ENCODE peak calls at places on chromosomes 11 and 22, in six cellular contexts. One of them, this sample, is unnamed.

GRCh38 chr22:47333625-47334024 is 571.2 kb downstream of the TBC1D22A start:
- DNase-seq in bronchial epithelial cell: peak
- DNase-seq in GM12865: no peak
- DNase-seq in HL-60: no peak
- DNase-seq in heart left ventricle: no peak
- DNase-seq in spleen: no peak
- DNase-seq in this sample: no peak

GRCh38 chr11:13008625-13009475 is at the start of gene RASSF10:
- DNase-seq in bronchial epithelial cell: peak
- DNase-seq in GM12865: no peak
- DNase-seq in HL-60: no peak
- DNase-seq in heart left ventricle: peak
- DNase-seq in spleen: no peak
- DNase-seq in this sample: no peak

GRCh38 chr22:42769574-42770447 is 49.1 kb upstream of the A4GALT start:
- DNase-seq in bronchial epithelial cell: peak
- DNase-seq in GM12865: peak
- DNase-seq in HL-60: peak
- DNase-seq in heart left ventricle: peak
- DNase-seq in spleen: peak
- DNase-seq in this sample: no peak

GRCh38 chr11:134576286-134576685 is 164.2 kb upstream of the B3GAT1 start:
- DNase-seq in bronchial epithelial cell: no peak
- DNase-seq in GM12865: no peak
- DNase-seq in HL-60: no peak
- DNase-seq in heart left ventricle: no peak
- DNase-seq in spleen: no peak
- DNase-seq in this sample: no peak

GRCh38 chr11:120344302-120345004 is 8.2 kb downstream of the ARHGEF12 start:
- DNase-seq in bronchial epithelial cell: peak
- DNase-seq in GM12865: peak
- DNase-seq in HL-60: peak
- DNase-seq in heart left ventricle: no peak
- DNase-seq in spleen: no peak
- DNase-seq in this sample: peak

GRCh38 chr11:66546368-66546965 is at the start of gene ACTN3:
- DNase-seq in bronchial epithelial cell: no peak
- DNase-seq in GM12865: peak
- DNase-seq in HL-60: no peak
- DNase-seq in heart left ventricle: peak
- DNase-seq in spleen: peak
- DNase-seq in this sample: no peak

GRCh38 chr11:1935156-1936071 is 11.7 kb upstream of the MRPL23 start:
- DNase-seq in bronchial epithelial cell: no peak
- DNase-seq in GM12865: no peak
- DNase-seq in HL-60: no peak
- DNase-seq in heart left ventricle: peak
- DNase-seq in spleen: peak
- DNase-seq in this sample: no peak

GRCh38 chr11:2796091-2796490 is 89.5 kb downstream of the CDKN1C start:
- DNase-seq in bronchial epithelial cell: no peak
- DNase-seq in GM12865: no peak
- DNase-seq in HL-60: no peak
- DNase-seq in heart left ventricle: no peak
- DNase-seq in spleen: peak
- DNase-seq in this sample: no peak

GRCh38 chr11:35558468-35558867 is 33.1 kb upstream of the PAMR1 start:
- DNase-seq in bronchial epithelial cell: peak
- DNase-seq in GM12865: no peak
- DNase-seq in HL-60: no peak
- DNase-seq in heart left ventricle: no peak
- DNase-seq in spleen: no peak
- DNase-seq in this sample: no peak

GRCh38 chr11:42657169-42657568 is 654.6 kb upstream of the API5 start:
- DNase-seq in bronchial epithelial cell: no peak
- DNase-seq in GM12865: no peak
- DNase-seq in HL-60: no peak
- DNase-seq in heart left ventricle: no peak
- DNase-seq in spleen: no peak
- DNase-seq in this sample: no peak

GRCh38 chr11:1631066-1631568 is 1.5 kb downstream of the KRTAP5-5 start:
- DNase-seq in bronchial epithelial cell: no peak
- DNase-seq in GM12865: no peak
- DNase-seq in HL-60: no peak
- DNase-seq in heart left ventricle: no peak
- DNase-seq in spleen: no peak
- DNase-seq in this sample: no peak

GRCh38 chr11:110715541-110715940 is 3.3 kb upstream of the ARHGAP20 start:
- DNase-seq in bronchial epithelial cell: peak
- DNase-seq in GM12865: no peak
- DNase-seq in HL-60: no peak
- DNase-seq in heart left ventricle: no peak
- DNase-seq in spleen: no peak
- DNase-seq in this sample: no peak

GRCh38 chr22:19085233-19086043 is 36.8 kb downstream of the DGCR2 start:
- DNase-seq in bronchial epithelial cell: peak
- DNase-seq in GM12865: peak
- DNase-seq in HL-60: peak
- DNase-seq in heart left ventricle: no peak
- DNase-seq in spleen: no peak
- DNase-seq in this sample: peak

GRCh38 chr11:119339581-119340334 is 925 bp downstream of the C1QTNF5 start:
- DNase-seq in bronchial epithelial cell: no peak
- DNase-seq in GM12865: no peak
- DNase-seq in HL-60: no peak
- DNase-seq in heart left ventricle: peak
- DNase-seq in spleen: peak
- DNase-seq in this sample: no peak

GRCh38 chr11:114821626-114822025 is 143.3 kb downstream of the NXPE2 start:
- DNase-seq in bronchial epithelial cell: peak
- DNase-seq in GM12865: no peak
- DNase-seq in HL-60: no peak
- DNase-seq in heart left ventricle: no peak
- DNase-seq in spleen: no peak
- DNase-seq in this sample: no peak

GRCh38 chr11:75325713-75326438 is 25.6 kb downstream of the ARRB1 start:
- DNase-seq in bronchial epithelial cell: peak
- DNase-seq in GM12865: no peak
- DNase-seq in HL-60: no peak
- DNase-seq in heart left ventricle: peak
- DNase-seq in spleen: no peak
- DNase-seq in this sample: no peak

GRCh38 chr22:31556627-31557203 is 60.4 kb downstream of the SFI1 start:
- DNase-seq in bronchial epithelial cell: peak
- DNase-seq in GM12865: peak
- DNase-seq in HL-60: no peak
- DNase-seq in heart left ventricle: no peak
- DNase-seq in spleen: no peak
- DNase-seq in this sample: no peak

GRCh38 chr11:62543680-62544444 is 2.7 kb downstream of the AHNAK start:
- DNase-seq in bronchial epithelial cell: peak
- DNase-seq in GM12865: no peak
- DNase-seq in HL-60: no peak
- DNase-seq in heart left ventricle: no peak
- DNase-seq in spleen: no peak
- DNase-seq in this sample: no peak

GRCh38 chr11:62337682-62338181 is 484 bp downstream of the ASRGL1 start:
- DNase-seq in bronchial epithelial cell: no peak
- DNase-seq in GM12865: peak
- DNase-seq in HL-60: no peak
- DNase-seq in heart left ventricle: peak
- DNase-seq in spleen: peak
- DNase-seq in this sample: no peak

GRCh38 chr11:66851698-66852465 is 5.0 kb upstream of the LRFN4 start:
- DNase-seq in bronchial epithelial cell: no peak
- DNase-seq in GM12865: peak
- DNase-seq in HL-60: no peak
- DNase-seq in heart left ventricle: no peak
- DNase-seq in spleen: peak
- DNase-seq in this sample: peak

DNA sequence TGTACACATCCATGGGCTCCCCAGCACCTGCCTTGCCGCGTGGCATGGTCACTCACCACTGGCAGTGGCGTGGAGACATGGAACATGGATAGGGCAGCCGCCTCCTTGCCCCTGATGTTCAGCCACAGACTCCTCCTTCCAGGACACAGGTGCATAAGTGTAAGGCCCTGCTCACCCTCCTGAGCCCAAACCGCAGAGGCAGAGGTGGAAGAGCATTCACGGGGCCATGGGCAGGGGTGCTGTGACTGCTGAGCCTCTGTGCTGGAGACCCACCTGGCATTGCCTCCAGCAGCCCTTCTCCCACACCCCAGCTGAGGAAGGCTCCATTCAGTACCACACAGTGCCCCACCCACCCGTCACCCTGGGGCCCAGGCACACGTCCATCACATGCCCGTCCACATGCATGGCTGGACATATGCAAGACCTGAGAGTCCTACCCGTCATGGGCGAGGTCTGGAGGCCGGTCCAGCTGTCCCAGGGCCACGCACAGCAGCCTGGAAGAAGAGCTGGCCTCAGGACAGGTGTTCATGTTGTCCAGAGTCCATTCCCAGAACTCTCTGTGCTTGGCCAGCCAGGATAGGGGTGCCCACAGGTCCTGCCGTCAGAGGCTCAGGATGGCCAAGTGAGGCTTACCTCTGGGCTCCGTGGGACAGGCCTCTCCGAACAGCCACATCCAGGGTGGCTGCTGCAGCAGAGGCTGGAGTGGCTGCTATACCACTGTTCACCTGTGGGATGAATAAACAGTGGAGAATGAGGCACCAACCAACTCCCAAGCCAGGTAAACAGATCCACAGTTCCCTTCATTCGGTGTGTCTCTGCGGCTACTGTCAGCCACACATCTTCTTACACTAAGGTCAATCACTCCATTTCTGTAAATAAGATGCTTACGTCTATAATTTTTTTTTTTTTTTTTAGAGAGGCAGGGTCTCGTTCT is 1.7 kb upstream of the TUBGCP6 start:
- DNase-seq in bronchial epithelial cell: no peak
- DNase-seq in GM12865: no peak
- DNase-seq in HL-60: no peak
- DNase-seq in heart left ventricle: no peak
- DNase-seq in spleen: no peak
- DNase-seq in this sample: no peak
- TF ChIP-seq CTCF in bronchial epithelial cell: peak
- TF ChIP-seq CTCF in GM12865: no peak
- TF ChIP-seq CTCF in HL-60: no peak
- TF ChIP-seq CTCF in heart left ventricle: no peak
- TF ChIP-seq CTCF in spleen: no peak
- TF ChIP-seq CTCF in this sample: peak

DNA sequence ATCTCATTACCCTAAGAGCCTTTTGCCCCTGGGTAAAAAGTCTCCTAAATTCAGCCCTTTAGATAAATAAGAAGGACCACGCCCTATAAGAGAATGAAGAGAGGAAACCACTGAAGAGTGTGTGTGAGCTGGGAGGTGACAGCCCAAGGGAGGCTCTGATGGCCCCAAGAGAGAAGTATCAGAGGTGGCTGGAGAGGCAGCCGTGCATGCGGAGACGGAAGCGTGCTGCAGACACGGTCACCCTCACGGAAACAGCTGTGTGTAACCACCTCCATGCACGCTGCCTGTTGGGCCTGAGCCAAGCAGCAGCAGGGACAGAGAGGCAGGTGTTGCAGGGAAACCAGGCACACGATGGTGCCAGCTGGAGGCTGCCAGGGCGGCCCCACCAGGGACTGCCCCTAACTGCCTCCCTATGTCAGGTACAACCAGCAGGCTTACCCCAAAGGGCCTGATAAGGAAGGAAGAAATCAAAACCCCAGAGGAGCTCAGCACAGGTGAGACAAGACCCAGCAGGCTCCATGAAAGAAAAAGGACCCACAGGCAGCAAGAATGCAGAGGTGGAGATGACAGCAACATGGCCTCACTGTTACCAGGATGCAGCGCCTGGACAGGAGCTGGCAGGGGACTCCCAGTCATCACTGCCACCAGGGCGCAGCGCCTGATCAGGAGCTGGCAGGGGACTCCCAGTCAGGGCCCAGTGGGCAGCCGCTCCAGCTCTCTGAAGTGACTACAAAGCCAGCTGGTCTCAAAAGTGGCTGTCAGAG is 7.8 kb downstream of the LARGE2 start:
- DNase-seq in bronchial epithelial cell: peak
- DNase-seq in GM12865: peak
- DNase-seq in HL-60: peak
- DNase-seq in heart left ventricle: peak
- DNase-seq in spleen: peak
- DNase-seq in this sample: peak
- H3K4me3 ChIP-seq in bronchial epithelial cell: no peak
- H3K4me3 ChIP-seq in GM12865: no peak
- H3K4me3 ChIP-seq in HL-60: no peak
- H3K4me3 ChIP-seq in heart left ventricle: no peak
- H3K4me3 ChIP-seq in spleen: peak
- H3K4me3 ChIP-seq in this sample: no peak

DNA sequence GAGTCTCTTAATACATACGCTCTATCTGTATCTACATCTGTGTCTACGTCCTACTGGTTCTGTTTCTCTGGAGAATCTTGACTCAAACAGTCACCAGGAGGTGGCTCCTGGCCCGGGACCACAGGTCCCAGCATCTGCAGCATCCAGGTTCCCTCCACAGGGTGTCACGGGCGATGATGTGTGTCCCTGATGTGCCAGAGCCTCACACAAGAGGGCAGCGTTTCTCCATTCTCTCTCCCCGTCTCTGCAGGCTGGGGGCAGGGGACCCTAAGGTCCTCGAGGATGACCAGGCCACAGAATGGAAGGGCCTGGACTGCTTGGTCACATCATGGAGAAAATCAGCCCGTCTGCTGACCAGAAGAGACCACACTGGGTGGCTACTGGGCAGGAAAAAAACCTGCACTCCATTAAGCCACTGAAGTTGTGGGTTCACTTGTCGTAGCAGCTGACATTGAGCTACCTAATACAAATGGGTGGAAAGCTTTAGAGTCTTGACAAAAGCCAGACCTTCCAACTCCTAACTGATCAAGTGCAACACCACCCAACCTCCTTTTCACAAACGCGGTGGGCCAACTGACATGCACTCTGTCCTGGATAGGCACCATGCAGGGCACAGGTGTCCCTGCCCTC is 392.5 kb downstream of the CTTN start:
- DNase-seq in bronchial epithelial cell: no peak
- DNase-seq in GM12865: no peak
- DNase-seq in HL-60: no peak
- DNase-seq in heart left ventricle: no peak
- DNase-seq in spleen: no peak
- DNase-seq in this sample: no peak
- TF ChIP-seq CTCF in bronchial epithelial cell: no peak
- TF ChIP-seq CTCF in GM12865: no peak
- TF ChIP-seq CTCF in HL-60: no peak
- TF ChIP-seq CTCF in heart left ventricle: no peak
- TF ChIP-seq CTCF in spleen: no peak
- TF ChIP-seq CTCF in this sample: no peak

GRCh38 chr22:40414838-40415505 is 44.6 kb downstream of the SGSM3 start:
- DNase-seq in bronchial epithelial cell: no peak
- DNase-seq in GM12865: peak
- DNase-seq in HL-60: no peak
- DNase-seq in heart left ventricle: no peak
- DNase-seq in spleen: peak
- DNase-seq in this sample: no peak
- H3K4me3 ChIP-seq in bronchial epithelial cell: no peak
- H3K4me3 ChIP-seq in GM12865: no peak
- H3K4me3 ChIP-seq in HL-60: no peak
- H3K4me3 ChIP-seq in heart left ventricle: no peak
- H3K4me3 ChIP-seq in spleen: no peak
- H3K4me3 ChIP-seq in this sample: no peak